ENCODE peak calls at places on chromosomes 3 and 15, in ten cellular contexts. One of them, this sample, is unnamed.

GRCh38 chr3:164806188-164806587 is 272.1 kb downstream of the SI start:
- DNase-seq in GM12878: no peak
- DNase-seq in lower lobe of right lung: no peak
- DNase-seq in right atrium auricular region: no peak
- DNase-seq in testis: no peak
- DNase-seq in psoas muscle: no peak
- DNase-seq in tibial nerve: no peak
- DNase-seq in colonic mucosa: no peak
- DNase-seq in pancreas: no peak
- DNase-seq in H9: no peak
- DNase-seq in this sample: no peak

GRCh38 chr3:49120096-49120437 is 556 bp downstream of the USP19 start:
- DNase-seq in GM12878: no peak
- DNase-seq in lower lobe of right lung: no peak
- DNase-seq in right atrium auricular region: no peak
- DNase-seq in testis: no peak
- DNase-seq in psoas muscle: no peak
- DNase-seq in tibial nerve: no peak
- DNase-seq in colonic mucosa: no peak
- DNase-seq in pancreas: no peak
- DNase-seq in H9: no peak
- DNase-seq in this sample: no peak

GRCh38 chr3:45553469-45553974 is 41.0 kb upstream of the LIMD1 start:
- DNase-seq in GM12878: no peak
- DNase-seq in lower lobe of right lung: no peak
- DNase-seq in right atrium auricular region: no peak
- DNase-seq in testis: peak; percentile 37
- DNase-seq in psoas muscle: peak; percentile 61
- DNase-seq in tibial nerve: peak; percentile 56
- DNase-seq in colonic mucosa: peak; percentile 43
- DNase-seq in pancreas: peak; percentile 37
- DNase-seq in H9: no peak
- DNase-seq in this sample: no peak

GRCh38 chr15:36688310-36689102 is 109.1 kb downstream of the CDIN1 start:
- DNase-seq in GM12878: no peak
- DNase-seq in lower lobe of right lung: no peak
- DNase-seq in right atrium auricular region: no peak
- DNase-seq in testis: no peak
- DNase-seq in psoas muscle: no peak
- DNase-seq in tibial nerve: no peak
- DNase-seq in colonic mucosa: no peak
- DNase-seq in pancreas: no peak
- DNase-seq in H9: no peak
- DNase-seq in this sample: no peak

GRCh38 chr15:85313339-85313738 is 67.1 kb upstream of the AKAP13 start:
- DNase-seq in GM12878: no peak
- DNase-seq in lower lobe of right lung: no peak
- DNase-seq in right atrium auricular region: no peak
- DNase-seq in testis: no peak
- DNase-seq in psoas muscle: no peak
- DNase-seq in tibial nerve: no peak
- DNase-seq in colonic mucosa: no peak
- DNase-seq in pancreas: no peak
- DNase-seq in H9: no peak
- DNase-seq in this sample: no peak

GRCh38 chr15:31396881-31397560 is 70.4 kb downstream of the KLF13 start:
- DNase-seq in GM12878: no peak
- DNase-seq in lower lobe of right lung: peak; percentile 96
- DNase-seq in right atrium auricular region: peak; percentile 98
- DNase-seq in testis: peak; percentile 87
- DNase-seq in psoas muscle: peak; percentile 86
- DNase-seq in tibial nerve: peak; percentile 86
- DNase-seq in colonic mucosa: peak; percentile 97
- DNase-seq in pancreas: peak; percentile 88
- DNase-seq in H9: peak; percentile 98
- DNase-seq in this sample: peak; percentile 96

GRCh38 chr15:76196949-76197315 is 114.3 kb downstream of the ETFA start:
- DNase-seq in GM12878: no peak
- DNase-seq in lower lobe of right lung: peak; percentile 35
- DNase-seq in right atrium auricular region: no peak
- DNase-seq in testis: peak; percentile 33
- DNase-seq in psoas muscle: peak; percentile 57
- DNase-seq in tibial nerve: no peak
- DNase-seq in colonic mucosa: no peak
- DNase-seq in pancreas: no peak
- DNase-seq in H9: no peak
- DNase-seq in this sample: no peak

GRCh38 chr15:39272901-39273300 is 308.0 kb upstream of the THBS1 start:
- DNase-seq in GM12878: no peak
- DNase-seq in lower lobe of right lung: no peak
- DNase-seq in right atrium auricular region: no peak
- DNase-seq in testis: no peak
- DNase-seq in psoas muscle: no peak
- DNase-seq in tibial nerve: no peak
- DNase-seq in colonic mucosa: no peak
- DNase-seq in pancreas: peak; percentile 42
- DNase-seq in H9: no peak
- DNase-seq in this sample: no peak

GRCh38 chr3:105747056-105747455 is 121.8 kb downstream of the CBLB start:
- DNase-seq in GM12878: no peak
- DNase-seq in lower lobe of right lung: no peak
- DNase-seq in right atrium auricular region: no peak
- DNase-seq in testis: no peak
- DNase-seq in psoas muscle: no peak
- DNase-seq in tibial nerve: peak; percentile 35
- DNase-seq in colonic mucosa: no peak
- DNase-seq in pancreas: no peak
- DNase-seq in H9: no peak
- DNase-seq in this sample: no peak

GRCh38 chr3:10602769-10603768 is 97.7 kb upstream of the ATP2B2 start:
- DNase-seq in GM12878: peak; percentile 37
- DNase-seq in lower lobe of right lung: no peak
- DNase-seq in right atrium auricular region: no peak
- DNase-seq in testis: no peak
- DNase-seq in psoas muscle: no peak
- DNase-seq in tibial nerve: no peak
- DNase-seq in colonic mucosa: no peak
- DNase-seq in pancreas: no peak
- DNase-seq in H9: no peak
- DNase-seq in this sample: no peak

GRCh38 chr3:142315083-142315482 is 89.7 kb upstream of the GK5 start:
- DNase-seq in GM12878: no peak
- DNase-seq in lower lobe of right lung: no peak
- DNase-seq in right atrium auricular region: no peak
- DNase-seq in testis: no peak
- DNase-seq in psoas muscle: no peak
- DNase-seq in tibial nerve: no peak
- DNase-seq in colonic mucosa: no peak
- DNase-seq in pancreas: no peak
- DNase-seq in H9: no peak
- DNase-seq in this sample: no peak

GRCh38 chr15:40454904-40455391 is 14.2 kb downstream of the BAHD1 start:
- DNase-seq in GM12878: no peak
- DNase-seq in lower lobe of right lung: no peak
- DNase-seq in right atrium auricular region: no peak
- DNase-seq in testis: no peak
- DNase-seq in psoas muscle: no peak
- DNase-seq in tibial nerve: no peak
- DNase-seq in colonic mucosa: no peak
- DNase-seq in pancreas: no peak
- DNase-seq in H9: no peak
- DNase-seq in this sample: no peak

GRCh38 chr3:21587894-21588293 is 163.1 kb downstream of the ZNF385D start:
- DNase-seq in GM12878: no peak
- DNase-seq in lower lobe of right lung: no peak
- DNase-seq in right atrium auricular region: no peak
- DNase-seq in testis: no peak
- DNase-seq in psoas muscle: no peak
- DNase-seq in tibial nerve: no peak
- DNase-seq in colonic mucosa: no peak
- DNase-seq in pancreas: no peak
- DNase-seq in H9: no peak
- DNase-seq in this sample: no peak

GRCh38 chr15:51229907-51230328 is 108.5 kb downstream of the CYP19A1 start:
- DNase-seq in GM12878: no peak
- DNase-seq in lower lobe of right lung: no peak
- DNase-seq in right atrium auricular region: no peak
- DNase-seq in testis: no peak
- DNase-seq in psoas muscle: no peak
- DNase-seq in tibial nerve: peak; percentile 38
- DNase-seq in colonic mucosa: no peak
- DNase-seq in pancreas: no peak
- DNase-seq in H9: no peak
- DNase-seq in this sample: no peak

GRCh38 chr3:182370949-182371348 is 422.4 kb upstream of the ATP11B start:
- DNase-seq in GM12878: no peak
- DNase-seq in lower lobe of right lung: no peak
- DNase-seq in right atrium auricular region: no peak
- DNase-seq in testis: no peak
- DNase-seq in psoas muscle: no peak
- DNase-seq in tibial nerve: no peak
- DNase-seq in colonic mucosa: no peak
- DNase-seq in pancreas: no peak
- DNase-seq in H9: no peak
- DNase-seq in this sample: no peak

GRCh38 chr15:20280933-20281463 is 260.6 kb downstream of the GOLGA6L6 start:
- DNase-seq in GM12878: no peak
- DNase-seq in lower lobe of right lung: no peak
- DNase-seq in right atrium auricular region: no peak
- DNase-seq in testis: no peak
- DNase-seq in psoas muscle: no peak
- DNase-seq in tibial nerve: no peak
- DNase-seq in colonic mucosa: no peak
- DNase-seq in pancreas: no peak
- DNase-seq in H9: no peak
- DNase-seq in this sample: no peak

GRCh38 chr15:68592054-68592453 is 13.3 kb downstream of the CORO2B start:
- DNase-seq in GM12878: no peak
- DNase-seq in lower lobe of right lung: no peak
- DNase-seq in right atrium auricular region: no peak
- DNase-seq in testis: no peak
- DNase-seq in psoas muscle: no peak
- DNase-seq in tibial nerve: no peak
- DNase-seq in colonic mucosa: no peak
- DNase-seq in pancreas: no peak
- DNase-seq in H9: no peak
- DNase-seq in this sample: no peak

GRCh38 chr3:107992976-107993684 is 97.7 kb downstream of the CD47 start:
- DNase-seq in GM12878: no peak
- DNase-seq in lower lobe of right lung: peak; percentile 49
- DNase-seq in right atrium auricular region: no peak
- DNase-seq in testis: no peak
- DNase-seq in psoas muscle: no peak
- DNase-seq in tibial nerve: no peak
- DNase-seq in colonic mucosa: no peak
- DNase-seq in pancreas: no peak
- DNase-seq in H9: no peak
- DNase-seq in this sample: no peak

GRCh38 chr3:43296565-43296964 is 10.2 kb downstream of the SNRK start:
- DNase-seq in GM12878: no peak
- DNase-seq in lower lobe of right lung: peak; percentile 64
- DNase-seq in right atrium auricular region: no peak
- DNase-seq in testis: no peak
- DNase-seq in psoas muscle: no peak
- DNase-seq in tibial nerve: no peak
- DNase-seq in colonic mucosa: peak; percentile 33
- DNase-seq in pancreas: no peak
- DNase-seq in H9: no peak
- DNase-seq in this sample: no peak

GRCh38 chr15:34621675-34622074 is 38.2 kb upstream of the GOLGA8B start:
- DNase-seq in GM12878: no peak
- DNase-seq in lower lobe of right lung: no peak
- DNase-seq in right atrium auricular region: no peak
- DNase-seq in testis: no peak
- DNase-seq in psoas muscle: no peak
- DNase-seq in tibial nerve: no peak
- DNase-seq in colonic mucosa: no peak
- DNase-seq in pancreas: no peak
- DNase-seq in H9: no peak
- DNase-seq in this sample: no peak

GRCh38 chr3:42353632-42354031 is 56.8 kb downstream of the LYZL4 start:
- DNase-seq in GM12878: no peak
- DNase-seq in lower lobe of right lung: no peak
- DNase-seq in right atrium auricular region: no peak
- DNase-seq in testis: no peak
- DNase-seq in psoas muscle: no peak
- DNase-seq in tibial nerve: no peak
- DNase-seq in colonic mucosa: no peak
- DNase-seq in pancreas: no peak
- DNase-seq in H9: no peak
- DNase-seq in this sample: no peak

GRCh38 chr3:56782900-56783299 is 18.8 kb downstream of the ARHGEF3 start:
- DNase-seq in GM12878: no peak
- DNase-seq in lower lobe of right lung: no peak
- DNase-seq in right atrium auricular region: no peak
- DNase-seq in testis: no peak
- DNase-seq in psoas muscle: no peak
- DNase-seq in tibial nerve: no peak
- DNase-seq in colonic mucosa: no peak
- DNase-seq in pancreas: no peak
- DNase-seq in H9: no peak
- DNase-seq in this sample: no peak
- H3K27ac ChIP-seq in GM12878: peak overlapping the region; percentile 94
- H3K27ac ChIP-seq in lower lobe of right lung: peak overlapping the region; percentile 82
- H3K27ac ChIP-seq in right atrium auricular region: peak overlapping the region; percentile 76
- H3K27ac ChIP-seq in testis: peak overlapping the region; percentile 22
- H3K27ac ChIP-seq in psoas muscle: peak overlapping the region; percentile 50
- H3K27ac ChIP-seq in tibial nerve: peak overlapping the region; percentile 63
- H3K27ac ChIP-seq in colonic mucosa: peak overlapping the region; percentile 49
- H3K27ac ChIP-seq in pancreas: peak overlapping the region; percentile 79
- H3K27ac ChIP-seq in H9: no peak overlapping the region
- H3K27ac ChIP-seq in this sample: peak overlapping the region; percentile 62

GRCh38 chr3:47380026-47380600 is 708 bp upstream of the PTPN23 start:
- DNase-seq in GM12878: no peak
- DNase-seq in lower lobe of right lung: no peak
- DNase-seq in right atrium auricular region: no peak
- DNase-seq in testis: no peak
- DNase-seq in psoas muscle: no peak
- DNase-seq in tibial nerve: no peak
- DNase-seq in colonic mucosa: no peak
- DNase-seq in pancreas: no peak
- DNase-seq in H9: no peak
- DNase-seq in this sample: no peak
- TF ChIP-seq CTCF in GM12878: no peak
- TF ChIP-seq CTCF in lower lobe of right lung: no peak
- TF ChIP-seq CTCF in right atrium auricular region: no peak
- TF ChIP-seq CTCF in testis: no peak
- TF ChIP-seq CTCF in psoas muscle: no peak
- TF ChIP-seq CTCF in tibial nerve: no peak
- TF ChIP-seq CTCF in colonic mucosa: no peak
- TF ChIP-seq CTCF in pancreas: no peak
- TF ChIP-seq CTCF in H9: peak; percentile 15
- TF ChIP-seq CTCF in this sample: no peak

GRCh38 chr15:70017796-70018195 is 79.9 kb downstream of the TLE3 start:
- DNase-seq in GM12878: no peak
- DNase-seq in lower lobe of right lung: no peak
- DNase-seq in right atrium auricular region: no peak
- DNase-seq in testis: no peak
- DNase-seq in psoas muscle: no peak
- DNase-seq in tibial nerve: no peak
- DNase-seq in colonic mucosa: no peak
- DNase-seq in pancreas: no peak
- DNase-seq in H9: no peak
- DNase-seq in this sample: no peak
- H3K4me1 ChIP-seq in GM12878: peaks cover 63% of the 10 kb centered on the region
- H3K4me1 ChIP-seq in lower lobe of right lung: peaks cover 3% of the 10 kb centered on the region
- H3K4me1 ChIP-seq in right atrium auricular region: no peaks in the 10 kb centered on the region
- H3K4me1 ChIP-seq in testis: peaks cover 2% of the 10 kb centered on the region
- H3K4me1 ChIP-seq in psoas muscle: no peaks in the 10 kb centered on the region
- H3K4me1 ChIP-seq in tibial nerve: peaks cover 6% of the 10 kb centered on the region
- H3K4me1 ChIP-seq in colonic mucosa: no peaks in the 10 kb centered on the region
- H3K4me1 ChIP-seq in pancreas: no peaks in the 10 kb centered on the region
- H3K4me1 ChIP-seq in H9: no peaks in the 10 kb centered on the region
- H3K4me1 ChIP-seq in this sample: no peaks in the 10 kb centered on the region

GRCh38 chr3:113838631-113839209 is at the start of gene GRAMD1C:
- DNase-seq in GM12878: peak; percentile 59
- DNase-seq in lower lobe of right lung: peak; percentile 93
- DNase-seq in right atrium auricular region: peak; percentile 79
- DNase-seq in testis: peak; percentile 95
- DNase-seq in psoas muscle: peak; percentile 86
- DNase-seq in tibial nerve: peak; percentile 77
- DNase-seq in colonic mucosa: peak; percentile 85
- DNase-seq in pancreas: peak; percentile 83
- DNase-seq in H9: peak; percentile 94
- DNase-seq in this sample: no peak
- H3K27ac ChIP-seq in GM12878: no peak within 1 kb of the TSS
- H3K27ac ChIP-seq in lower lobe of right lung: peak within 1 kb of the TSS; percentile 15
- H3K27ac ChIP-seq in right atrium auricular region: peak within 1 kb of the TSS; percentile 51
- H3K27ac ChIP-seq in testis: no peak within 1 kb of the TSS
- H3K27ac ChIP-seq in psoas muscle: no peak within 1 kb of the TSS
- H3K27ac ChIP-seq in tibial nerve: no peak within 1 kb of the TSS
- H3K27ac ChIP-seq in colonic mucosa: no peak within 1 kb of the TSS
- H3K27ac ChIP-seq in pancreas: peak within 1 kb of the TSS; percentile 71
- H3K27ac ChIP-seq in H9: no peak within 1 kb of the TSS
- H3K27ac ChIP-seq in this sample: peak within 1 kb of the TSS; percentile 64

This sample was measured in vagina.